ENCODE peak calls at places on chromosomes 16 and 17, in five cellular contexts. S is right atrium auricular region, B is A549, H is IMR-90, G is hepatocyte. O is an unnamed sample.

GRCh38 chr17:1573932-1574696 is 11.5 kb upstream of the PITPNA start:
- DNase-seq in S (peak; percentile 90), B (peak; percentile 92), H (peak; percentile 66), G (peak; percentile 94), O (peak; percentile 87)

GRCh38 chr16:3734758-3735221 is 17.5 kb upstream of the TRAP1 start:
- DNase-seq in S (no peak), B (no peak), H (no peak), G (no peak), O (no peak)

GRCh38 chr16:47197536-47198179 is 53.9 kb upstream of the NETO2 start:
- DNase-seq in S (peak; percentile 60), B (no peak), H (peak; percentile 15), G (no peak), O (peak; percentile 63)

GRCh38 chr17:67491009-67491677 is 114.1 kb downstream of the PITPNC1 start:
- DNase-seq in S (peak; percentile 96), B (peak; percentile 80), H (peak; percentile 98), G (peak; percentile 78), O (peak; percentile 92)

GRCh38 chr17:3004150-3004801 is 59.1 kb downstream of the OR1D5 start:
- DNase-seq in S (peak; percentile 98), B (peak; percentile 98), H (peak; percentile 96), G (peak; percentile 97), O (peak; percentile 99)

GRCh38 chr16:85555549-85556455 is 57.3 kb upstream of the GSE1 start:
- DNase-seq in S (no peak), B (peak; percentile 42), H (no peak), G (peak; percentile 70), O (peak; percentile 54)

GRCh38 chr17:59435238-59435637 is 103.8 kb downstream of the YPEL2 start:
- DNase-seq in S (no peak), B (no peak), H (peak; percentile 70), G (no peak), O (no peak)

GRCh38 chr17:44807817-44808155 is 22.3 kb downstream of the GJC1 start:
- DNase-seq in S (no peak), B (no peak), H (no peak), G (no peak), O (no peak)

GRCh38 chr17:67672592-67672991 is 45.1 kb upstream of the NOL11 start:
- DNase-seq in S (no peak), B (no peak), H (no peak), G (no peak), O (no peak)

GRCh38 chr17:55320594-55321506 is 56.1 kb downstream of the HLF start:
- DNase-seq in S (no peak), B (no peak), H (no peak), G (no peak), O (no peak)

GRCh38 chr17:73211745-73212144 is 18.9 kb downstream of the COG1 start:
- DNase-seq in S (no peak), B (no peak), H (no peak), G (no peak), O (no peak)

GRCh38 chr17:67842648-67843047 is 17.3 kb downstream of the BPTF start:
- DNase-seq in S (no peak), B (no peak), H (no peak), G (no peak), O (no peak)

GRCh38 chr16:57503366-57503765 is 17.1 kb upstream of the DOK4 start:
- DNase-seq in S (no peak), B (no peak), H (no peak), G (peak; percentile 21), O (no peak)

GRCh38 chr16:28494141-28494851 is at the start of gene APOBR:
- DNase-seq in S (no peak), B (no peak), H (no peak), G (no peak), O (peak; percentile 30)

GRCh38 chr17:66893863-66894262 is 58.9 kb downstream of the CACNG5 start:
- DNase-seq in S (no peak), B (no peak), H (no peak), G (no peak), O (no peak)

GRCh38 chr17:2191227-2191626 is 112.4 kb downstream of the SMG6 start:
- DNase-seq in S (no peak), B (no peak), H (no peak), G (no peak), O (no peak)

GRCh38 chr17:752620-753219 is 656 bp upstream of the GEMIN4 start:
- DNase-seq in S (peak; percentile 75), B (peak; percentile 45), H (peak; percentile 49), G (peak; percentile 68), O (peak; percentile 75)

GRCh38 chr17:14813649-14814048 is 451.5 kb downstream of the PMP22 start:
- DNase-seq in S (no peak), B (no peak), H (no peak), G (peak; percentile 49), O (no peak)

GRCh38 chr16:15701975-15702970 is 52.2 kb downstream of the NDE1 start:
- DNase-seq in S (no peak), B (no peak), H (peak; percentile 82), G (no peak), O (no peak)

GRCh38 chr17:60039096-60039495 is 39.6 kb downstream of the HEATR6 start:
- DNase-seq in S (no peak), B (no peak), H (no peak), G (no peak), O (no peak)

GRCh38 chr16:23528635-23529016 is 18.3 kb upstream of the GGA2 start:
- DNase-seq in S (no peak), B (no peak), H (no peak), G (no peak), O (no peak)

GRCh38 chr16:21125191-21125590 is 25.5 kb downstream of the DNAH3 start:
- DNase-seq in S (no peak), B (no peak), H (no peak), G (no peak), O (no peak)

GRCh38 chr16:72172105-72173034 is at the start of gene PMFBP1:
- DNase-seq in S (peak; percentile 72), B (peak; percentile 3), H (peak; percentile 59), G (peak; percentile 82), O (no peak)

GRCh38 chr17:6286239-6286638 is 148.7 kb downstream of the AIPL1 start:
- DNase-seq in S (no peak), B (no peak), H (no peak), G (no peak), O (no peak)

GRCh38 chr16:86322283-86322682 is 188.0 kb upstream of the FOXF1 start:
- DNase-seq in S (no peak), B (no peak), H (no peak), G (no peak), O (no peak)

GRCh38 chr17:39965017-39965699 is 2.4 kb downstream of the GSDMA start:
- DNase-seq in S (no peak), B (no peak), H (no peak), G (no peak), O (no peak)

GRCh38 chr16:65975049-65975708 is 391.3 kb upstream of the CDH5 start:
- DNase-seq in S (no peak), B (no peak), H (peak; percentile 86), G (no peak), O (no peak)

GRCh38 chr16:2250652-2251280 is 621 bp downstream of the ECI1 start:
- DNase-seq in S (no peak), B (no peak), H (no peak), G (no peak), O (no peak)

GRCh38 chr17:51014129-51014528 is 106.5 kb downstream of the SPAG9 start:
- DNase-seq in S (no peak), B (no peak), H (no peak), G (no peak), O (no peak)
- H3K4me1 ChIP-seq in S (no peaks in the 10 kb centered on the region), B (no peaks in the 10 kb centered on the region), H (no peaks in the 10 kb centered on the region), G (no peaks in the 10 kb centered on the region), O (peaks cover 8% of the 10 kb centered on the region)

GRCh38 chr17:80588687-80589086 is 44.0 kb downstream of the RPTOR start:
- DNase-seq in S (no peak), B (no peak), H (no peak), G (no peak), O (no peak)

GRCh38 chr17:80593171-80593570 is 48.5 kb downstream of the RPTOR start:
- DNase-seq in S (no peak), B (no peak), H (no peak), G (no peak), O (no peak)

GRCh38 chr17:80592243-80592642 is 47.6 kb downstream of the RPTOR start:
- DNase-seq in S (no peak), B (no peak), H (no peak), G (no peak), O (no peak)

GRCh38 chr17:80594666-80595269 is 50.1 kb downstream of the RPTOR start:
- DNase-seq in S (no peak), B (no peak), H (peak; percentile 31), G (no peak), O (no peak)

GRCh38 chr17:80591788-80592187 is 47.1 kb downstream of the RPTOR start:
- DNase-seq in S (no peak), B (no peak), H (no peak), G (no peak), O (no peak)
- TF ChIP-seq CTCF in S (no peak), B (no peak), H (no peak), G (no peak), O (no peak)

GRCh38 chr16:81493755-81494433 is 49.3 kb downstream of the CMIP start:
- DNase-seq in S (no peak), B (peak; percentile 83), H (peak; percentile 94), G (peak; percentile 88), O (no peak)

GRCh38 chr16:81495321-81496234 is 51.0 kb downstream of the CMIP start:
- DNase-seq in S (peak; percentile 66), B (no peak), H (no peak), G (no peak), O (peak; percentile 66)

GRCh38 chr16:81492965-81493754 is 48.6 kb downstream of the CMIP start:
- DNase-seq in S (no peak), B (no peak), H (no peak), G (no peak), O (no peak)

GRCh38 chr16:81494434-81494806 is 49.8 kb downstream of the CMIP start:
- DNase-seq in S (no peak), B (no peak), H (no peak), G (no peak), O (no peak)

GRCh38 chr16:81494888-81495287 is 50.3 kb downstream of the CMIP start:
- DNase-seq in S (no peak), B (no peak), H (no peak), G (no peak), O (no peak)
- H3K4me1 ChIP-seq in S (peaks cover 68% of the 10 kb centered on the region), B (peaks cover 99% of the 10 kb centered on the region), H (peaks cover 23% of the 10 kb centered on the region), G (peaks cover 8% of the 10 kb centered on the region), O (peaks cover 86% of the 10 kb centered on the region)

DNA sequence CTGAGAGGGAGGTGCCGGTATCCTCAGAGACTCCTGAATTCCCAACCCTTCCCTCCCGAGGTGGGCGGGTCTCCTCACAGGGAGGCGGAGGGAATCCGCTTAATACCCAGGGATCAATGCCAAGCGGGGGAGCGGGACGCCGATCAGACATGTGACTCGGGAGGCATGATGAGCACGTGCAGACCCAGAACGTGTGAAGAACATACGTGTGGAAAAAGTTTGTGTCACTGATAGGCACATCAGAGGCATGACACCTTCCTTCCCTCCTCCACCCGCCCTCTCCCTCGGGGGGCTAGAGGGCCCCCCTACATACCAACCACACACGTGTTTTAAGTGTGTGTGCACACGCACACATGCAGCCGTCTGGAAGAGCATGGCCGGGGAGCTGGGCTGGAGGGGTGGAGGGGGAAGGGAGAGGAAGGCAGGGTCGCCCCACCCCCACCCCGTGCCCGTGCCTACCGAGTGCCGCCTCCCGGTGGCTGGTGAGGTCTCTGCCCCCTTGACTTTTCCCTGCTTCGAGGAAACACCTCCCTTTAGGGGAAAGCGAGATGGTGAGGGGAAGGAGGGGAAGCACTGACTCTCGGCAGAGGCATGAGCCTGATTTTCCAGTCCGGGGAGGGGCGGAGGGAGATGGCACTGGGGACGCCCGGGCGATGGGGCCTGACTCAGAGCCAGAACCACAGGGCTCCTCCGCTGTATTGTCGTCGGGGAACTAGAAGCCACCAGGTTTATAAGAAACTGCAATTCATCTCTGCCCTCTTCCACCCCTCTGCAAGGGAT is 12.1 kb upstream of the TBX21 start:
- DNase-seq in S (no peak), B (no peak), H (no peak), G (peak; percentile 55), O (no peak)
- TF ChIP-seq CTCF in S (no peak), B (no peak), H (no peak), G (no peak), O (no peak)

O was measured in left ventricle myocardium inferior.